ENCODE peak calls at places on chromosomes 6 and 20, in ten cellular contexts. One of them, this sample, is unnamed.

GRCh38 chr6:21438986-21439352 is 154.6 kb upstream of the SOX4 start:
- DNase-seq in fibroblast of pulmonary artery: peak
- DNase-seq in colonic mucosa: no peak
- DNase-seq in nephron progenitor cell: no peak
- DNase-seq in heart right ventricle: no peak
- DNase-seq in CD4-positive, alpha-beta T cell: no peak
- DNase-seq in prostate gland: no peak
- DNase-seq in cardiac fibroblast: no peak
- DNase-seq in WTC11: no peak
- DNase-seq in AG04449: no peak
- DNase-seq in this sample: no peak

GRCh38 chr6:140354296-140354695 is 979.8 kb upstream of the CITED2 start:
- DNase-seq in WTC11: no peak
- DNase-seq in colonic mucosa: no peak
- DNase-seq in nephron progenitor cell: no peak
- DNase-seq in heart right ventricle: no peak
- DNase-seq in CD4-positive, alpha-beta T cell: no peak
- DNase-seq in AG04449: no peak
- DNase-seq in fibroblast of pulmonary artery: no peak
- DNase-seq in cardiac fibroblast: no peak
- DNase-seq in prostate gland: no peak
- DNase-seq in this sample: no peak

GRCh38 chr20:20435453-20435852 is 67.5 kb downstream of the INSM1 start:
- DNase-seq in fibroblast of pulmonary artery: no peak
- DNase-seq in prostate gland: no peak
- DNase-seq in nephron progenitor cell: no peak
- DNase-seq in AG04449: no peak
- DNase-seq in WTC11: no peak
- DNase-seq in cardiac fibroblast: no peak
- DNase-seq in heart right ventricle: no peak
- DNase-seq in CD4-positive, alpha-beta T cell: no peak
- DNase-seq in colonic mucosa: no peak
- DNase-seq in this sample: no peak

GRCh38 chr20:4720121-4720976 is 1.4 kb upstream of the PRND start:
- DNase-seq in nephron progenitor cell: peak
- DNase-seq in heart right ventricle: peak
- DNase-seq in colonic mucosa: peak
- DNase-seq in CD4-positive, alpha-beta T cell: peak
- DNase-seq in fibroblast of pulmonary artery: peak
- DNase-seq in WTC11: peak
- DNase-seq in cardiac fibroblast: peak
- DNase-seq in AG04449: peak
- DNase-seq in prostate gland: peak
- DNase-seq in this sample: no peak

GRCh38 chr6:23410439-23410838 is 715.6 kb upstream of the NRSN1 start:
- DNase-seq in nephron progenitor cell: no peak
- DNase-seq in heart right ventricle: no peak
- DNase-seq in colonic mucosa: no peak
- DNase-seq in WTC11: no peak
- DNase-seq in fibroblast of pulmonary artery: no peak
- DNase-seq in prostate gland: no peak
- DNase-seq in AG04449: no peak
- DNase-seq in cardiac fibroblast: no peak
- DNase-seq in CD4-positive, alpha-beta T cell: no peak
- DNase-seq in this sample: no peak

GRCh38 chr6:33192671-33193602 is 670 bp upstream of the COL11A2 start:
- DNase-seq in colonic mucosa: no peak
- DNase-seq in cardiac fibroblast: no peak
- DNase-seq in WTC11: peak
- DNase-seq in fibroblast of pulmonary artery: no peak
- DNase-seq in heart right ventricle: peak
- DNase-seq in CD4-positive, alpha-beta T cell: no peak
- DNase-seq in prostate gland: no peak
- DNase-seq in AG04449: no peak
- DNase-seq in nephron progenitor cell: peak
- DNase-seq in this sample: no peak

GRCh38 chr20:51360451-51361230 is 181.9 kb downstream of the NFATC2 start:
- DNase-seq in CD4-positive, alpha-beta T cell: no peak
- DNase-seq in AG04449: peak
- DNase-seq in fibroblast of pulmonary artery: peak
- DNase-seq in prostate gland: no peak
- DNase-seq in cardiac fibroblast: peak
- DNase-seq in WTC11: no peak
- DNase-seq in heart right ventricle: no peak
- DNase-seq in nephron progenitor cell: no peak
- DNase-seq in colonic mucosa: no peak
- DNase-seq in this sample: peak

GRCh38 chr6:94988701-94989100 is 588.6 kb upstream of the MANEA start:
- DNase-seq in colonic mucosa: no peak
- DNase-seq in AG04449: no peak
- DNase-seq in CD4-positive, alpha-beta T cell: no peak
- DNase-seq in heart right ventricle: no peak
- DNase-seq in nephron progenitor cell: no peak
- DNase-seq in cardiac fibroblast: no peak
- DNase-seq in prostate gland: no peak
- DNase-seq in WTC11: no peak
- DNase-seq in fibroblast of pulmonary artery: no peak
- DNase-seq in this sample: no peak

GRCh38 chr6:112956696-112957525 is 609.8 kb downstream of the RFPL4B start:
- DNase-seq in colonic mucosa: no peak
- DNase-seq in AG04449: peak
- DNase-seq in fibroblast of pulmonary artery: peak
- DNase-seq in prostate gland: no peak
- DNase-seq in WTC11: no peak
- DNase-seq in cardiac fibroblast: peak
- DNase-seq in nephron progenitor cell: peak
- DNase-seq in CD4-positive, alpha-beta T cell: no peak
- DNase-seq in heart right ventricle: peak
- DNase-seq in this sample: peak

GRCh38 chr6:95266537-95267258 is 310.6 kb upstream of the MANEA start:
- DNase-seq in AG04449: no peak
- DNase-seq in fibroblast of pulmonary artery: no peak
- DNase-seq in prostate gland: no peak
- DNase-seq in CD4-positive, alpha-beta T cell: no peak
- DNase-seq in WTC11: no peak
- DNase-seq in nephron progenitor cell: no peak
- DNase-seq in heart right ventricle: no peak
- DNase-seq in colonic mucosa: no peak
- DNase-seq in cardiac fibroblast: no peak
- DNase-seq in this sample: no peak

GRCh38 chr6:169832247-169832948 is 81.0 kb downstream of the ERMARD start:
- DNase-seq in cardiac fibroblast: peak
- DNase-seq in colonic mucosa: peak
- DNase-seq in fibroblast of pulmonary artery: peak
- DNase-seq in AG04449: no peak
- DNase-seq in WTC11: no peak
- DNase-seq in nephron progenitor cell: no peak
- DNase-seq in CD4-positive, alpha-beta T cell: no peak
- DNase-seq in prostate gland: peak
- DNase-seq in heart right ventricle: no peak
- DNase-seq in this sample: no peak

GRCh38 chr6:30530013-30530412 is 26.3 kb downstream of the GNL1 start:
- DNase-seq in cardiac fibroblast: no peak
- DNase-seq in colonic mucosa: no peak
- DNase-seq in AG04449: no peak
- DNase-seq in heart right ventricle: no peak
- DNase-seq in prostate gland: no peak
- DNase-seq in WTC11: no peak
- DNase-seq in nephron progenitor cell: no peak
- DNase-seq in CD4-positive, alpha-beta T cell: no peak
- DNase-seq in fibroblast of pulmonary artery: no peak
- DNase-seq in this sample: no peak

GRCh38 chr6:109791301-109791700 is 100.2 kb downstream of the FIG4 start:
- DNase-seq in colonic mucosa: no peak
- DNase-seq in nephron progenitor cell: peak
- DNase-seq in CD4-positive, alpha-beta T cell: no peak
- DNase-seq in fibroblast of pulmonary artery: no peak
- DNase-seq in WTC11: peak
- DNase-seq in prostate gland: no peak
- DNase-seq in cardiac fibroblast: no peak
- DNase-seq in AG04449: no peak
- DNase-seq in heart right ventricle: no peak
- DNase-seq in this sample: no peak

GRCh38 chr20:36887779-36888133 is 11.8 kb downstream of the TLDC2 start:
- DNase-seq in cardiac fibroblast: peak
- DNase-seq in fibroblast of pulmonary artery: no peak
- DNase-seq in WTC11: no peak
- DNase-seq in prostate gland: no peak
- DNase-seq in nephron progenitor cell: no peak
- DNase-seq in colonic mucosa: no peak
- DNase-seq in AG04449: no peak
- DNase-seq in heart right ventricle: no peak
- DNase-seq in CD4-positive, alpha-beta T cell: no peak
- DNase-seq in this sample: no peak

DNA sequence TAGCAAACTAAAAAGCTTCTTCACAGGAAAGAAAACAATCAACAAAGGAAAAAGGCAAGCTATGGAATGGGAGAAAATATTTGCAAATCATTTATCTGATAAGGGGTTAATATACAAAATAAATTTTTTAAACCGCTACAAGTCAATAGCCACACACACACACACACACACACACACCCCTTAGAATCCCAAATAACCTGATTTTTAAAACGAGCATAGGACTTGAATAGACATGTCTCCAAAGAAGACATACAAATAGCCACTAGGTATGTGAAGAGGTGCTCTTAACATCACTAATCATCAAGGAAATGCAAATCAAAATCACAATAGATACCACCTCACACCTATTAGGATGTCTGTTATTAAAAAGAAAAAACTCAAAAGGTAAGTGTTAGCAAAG is 187.7 kb downstream of the TRIM27 start:
- DNase-seq in cardiac fibroblast: no peak
- DNase-seq in nephron progenitor cell: no peak
- DNase-seq in WTC11: no peak
- DNase-seq in fibroblast of pulmonary artery: no peak
- DNase-seq in CD4-positive, alpha-beta T cell: no peak
- DNase-seq in prostate gland: no peak
- DNase-seq in heart right ventricle: no peak
- DNase-seq in AG04449: no peak
- DNase-seq in colonic mucosa: no peak
- DNase-seq in this sample: no peak
- TF ChIP-seq CTCF in cardiac fibroblast: no peak
- TF ChIP-seq CTCF in nephron progenitor cell: no peak
- TF ChIP-seq CTCF in WTC11: no peak
- TF ChIP-seq CTCF in fibroblast of pulmonary artery: no peak
- TF ChIP-seq CTCF in CD4-positive, alpha-beta T cell: no peak
- TF ChIP-seq CTCF in prostate gland: no peak
- TF ChIP-seq CTCF in heart right ventricle: no peak
- TF ChIP-seq CTCF in AG04449: no peak
- TF ChIP-seq CTCF in colonic mucosa: no peak
- TF ChIP-seq CTCF in this sample: no peak

GRCh38 chr6:105510746-105511145 is 107.9 kb upstream of the PREP start:
- DNase-seq in WTC11: no peak
- DNase-seq in fibroblast of pulmonary artery: peak
- DNase-seq in AG04449: no peak
- DNase-seq in CD4-positive, alpha-beta T cell: no peak
- DNase-seq in heart right ventricle: no peak
- DNase-seq in nephron progenitor cell: no peak
- DNase-seq in cardiac fibroblast: peak
- DNase-seq in colonic mucosa: no peak
- DNase-seq in prostate gland: no peak
- DNase-seq in this sample: no peak

GRCh38 chr6:105514306-105514705 is 111.4 kb upstream of the PREP start:
- DNase-seq in prostate gland: no peak
- DNase-seq in WTC11: no peak
- DNase-seq in fibroblast of pulmonary artery: no peak
- DNase-seq in nephron progenitor cell: no peak
- DNase-seq in cardiac fibroblast: no peak
- DNase-seq in colonic mucosa: no peak
- DNase-seq in AG04449: no peak
- DNase-seq in heart right ventricle: peak
- DNase-seq in CD4-positive, alpha-beta T cell: no peak
- DNase-seq in this sample: no peak

GRCh38 chr6:105511639-105512038 is 108.8 kb upstream of the PREP start:
- DNase-seq in fibroblast of pulmonary artery: no peak
- DNase-seq in prostate gland: no peak
- DNase-seq in nephron progenitor cell: no peak
- DNase-seq in WTC11: no peak
- DNase-seq in cardiac fibroblast: no peak
- DNase-seq in CD4-positive, alpha-beta T cell: no peak
- DNase-seq in colonic mucosa: no peak
- DNase-seq in heart right ventricle: no peak
- DNase-seq in AG04449: no peak
- DNase-seq in this sample: no peak

GRCh38 chr6:105507811-105508210 is 104.9 kb upstream of the PREP start:
- DNase-seq in cardiac fibroblast: no peak
- DNase-seq in AG04449: no peak
- DNase-seq in prostate gland: no peak
- DNase-seq in heart right ventricle: no peak
- DNase-seq in colonic mucosa: no peak
- DNase-seq in CD4-positive, alpha-beta T cell: no peak
- DNase-seq in WTC11: no peak
- DNase-seq in nephron progenitor cell: no peak
- DNase-seq in fibroblast of pulmonary artery: no peak
- DNase-seq in this sample: no peak

GRCh38 chr6:105509506-105510331 is 106.8 kb upstream of the PREP start:
- DNase-seq in WTC11: peak
- DNase-seq in colonic mucosa: no peak
- DNase-seq in prostate gland: no peak
- DNase-seq in heart right ventricle: peak
- DNase-seq in CD4-positive, alpha-beta T cell: no peak
- DNase-seq in nephron progenitor cell: peak
- DNase-seq in cardiac fibroblast: peak
- DNase-seq in AG04449: no peak
- DNase-seq in fibroblast of pulmonary artery: no peak
- DNase-seq in this sample: no peak
- TF ChIP-seq CTCF in WTC11: no peak
- TF ChIP-seq CTCF in colonic mucosa: no peak
- TF ChIP-seq CTCF in prostate gland: no peak
- TF ChIP-seq CTCF in heart right ventricle: peak
- TF ChIP-seq CTCF in CD4-positive, alpha-beta T cell: no peak
- TF ChIP-seq CTCF in nephron progenitor cell: peak
- TF ChIP-seq CTCF in cardiac fibroblast: peak
- TF ChIP-seq CTCF in AG04449: peak
- TF ChIP-seq CTCF in fibroblast of pulmonary artery: peak
- TF ChIP-seq CTCF in this sample: peak

GRCh38 chr6:31897612-31898199 is at the start of gene EHMT2:
- DNase-seq in WTC11: peak
- DNase-seq in heart right ventricle: peak
- DNase-seq in cardiac fibroblast: peak
- DNase-seq in CD4-positive, alpha-beta T cell: peak
- DNase-seq in nephron progenitor cell: peak
- DNase-seq in fibroblast of pulmonary artery: peak
- DNase-seq in colonic mucosa: peak
- DNase-seq in prostate gland: peak
- DNase-seq in AG04449: no peak
- DNase-seq in this sample: no peak
- TF ChIP-seq CTCF in WTC11: no peak
- TF ChIP-seq CTCF in heart right ventricle: no peak
- TF ChIP-seq CTCF in cardiac fibroblast: no peak
- TF ChIP-seq CTCF in CD4-positive, alpha-beta T cell: no peak
- TF ChIP-seq CTCF in nephron progenitor cell: no peak
- TF ChIP-seq CTCF in fibroblast of pulmonary artery: no peak
- TF ChIP-seq CTCF in colonic mucosa: no peak
- TF ChIP-seq CTCF in prostate gland: no peak
- TF ChIP-seq CTCF in AG04449: no peak
- TF ChIP-seq CTCF in this sample: no peak

DNA sequence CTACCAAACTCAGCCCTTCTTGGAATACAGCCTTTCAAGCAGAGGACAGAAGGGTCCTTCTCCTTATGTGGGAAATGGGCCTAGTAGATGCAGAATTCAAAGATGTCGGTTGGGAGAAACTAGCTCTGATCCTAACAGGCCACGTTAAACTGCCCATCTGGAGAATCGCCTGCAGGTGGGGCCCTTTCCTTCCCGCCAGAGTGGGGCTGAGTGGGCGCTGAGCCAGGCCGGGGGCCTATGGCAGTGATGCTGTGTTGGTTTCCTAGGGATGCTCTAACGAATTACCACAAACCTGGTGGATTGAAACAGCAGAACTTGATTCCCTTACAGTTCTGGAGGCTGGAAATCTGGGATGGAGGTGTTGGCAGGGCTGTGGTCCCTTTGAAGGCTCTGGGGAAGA is 9.1 kb downstream of the MAPK13 start:
- DNase-seq in colonic mucosa: no peak
- DNase-seq in fibroblast of pulmonary artery: peak
- DNase-seq in prostate gland: no peak
- DNase-seq in nephron progenitor cell: peak
- DNase-seq in heart right ventricle: no peak
- DNase-seq in cardiac fibroblast: peak
- DNase-seq in WTC11: peak
- DNase-seq in CD4-positive, alpha-beta T cell: no peak
- DNase-seq in AG04449: no peak
- DNase-seq in this sample: no peak
- TF ChIP-seq CTCF in colonic mucosa: no peak
- TF ChIP-seq CTCF in fibroblast of pulmonary artery: peak
- TF ChIP-seq CTCF in prostate gland: no peak
- TF ChIP-seq CTCF in nephron progenitor cell: peak
- TF ChIP-seq CTCF in heart right ventricle: no peak
- TF ChIP-seq CTCF in cardiac fibroblast: peak
- TF ChIP-seq CTCF in WTC11: peak
- TF ChIP-seq CTCF in CD4-positive, alpha-beta T cell: no peak
- TF ChIP-seq CTCF in AG04449: no peak
- TF ChIP-seq CTCF in this sample: peak

This sample was measured in retinal pigment epithelial cell.